ENCODE peak calls at places on chromosomes 11 and 22, in four cellular contexts. Y, O, N and Q are unnamed samples.

GRCh38 chr11:119218141-119218878 is 12.2 kb downstream of the CBL start:
- DNase-seq in Y (no peak), N (no peak), O (no peak), Q (no peak)

GRCh38 chr11:77303328-77303727 is 1.8 kb upstream of the GDPD4 start:
- DNase-seq in O (no peak), N (no peak), Y (no peak), Q (no peak)

GRCh38 chr11:109733245-109733644 is 311.3 kb downstream of the C11orf87 start:
- DNase-seq in O (no peak), N (no peak), Y (no peak), Q (no peak)

GRCh38 chr22:21972293-21972779 is 10.3 kb downstream of the TOP3B start:
- DNase-seq in O (peak; percentile 91), Y (peak; percentile 59), N (no peak), Q (peak; percentile 67)

GRCh38 chr11:66868726-66869291 is 11.9 kb downstream of the LRFN4 start:
- DNase-seq in Y (peak; percentile 93), N (peak; percentile 42), O (peak; percentile 89), Q (peak; percentile 92)

GRCh38 chr11:82326853-82327252 is 406.8 kb downstream of the FAM181B start:
- DNase-seq in Y (no peak), N (no peak), O (no peak), Q (no peak)

GRCh38 chr11:110311783-110312578 is 15.6 kb upstream of the RDX start:
- DNase-seq in O (no peak), Y (no peak), N (no peak), Q (no peak)

GRCh38 chr22:30947163-30947820 is 21.3 kb downstream of the MORC2 start:
- DNase-seq in O (no peak), N (peak; percentile 62), Y (peak; percentile 33), Q (no peak)

GRCh38 chr11:76166314-76166713 is 40.0 kb downstream of the WNT11 start:
- DNase-seq in N (no peak), O (no peak), Y (no peak), Q (no peak)

GRCh38 chr11:29490951-29491350 is 525.9 kb downstream of the KCNA4 start:
- DNase-seq in N (no peak), O (no peak), Y (no peak), Q (no peak)

GRCh38 chr11:29343465-29344333 is 673.1 kb downstream of the KCNA4 start:
- DNase-seq in N (peak; percentile 55), O (peak; percentile 86), Y (peak; percentile 67), Q (peak; percentile 76)

DNA sequence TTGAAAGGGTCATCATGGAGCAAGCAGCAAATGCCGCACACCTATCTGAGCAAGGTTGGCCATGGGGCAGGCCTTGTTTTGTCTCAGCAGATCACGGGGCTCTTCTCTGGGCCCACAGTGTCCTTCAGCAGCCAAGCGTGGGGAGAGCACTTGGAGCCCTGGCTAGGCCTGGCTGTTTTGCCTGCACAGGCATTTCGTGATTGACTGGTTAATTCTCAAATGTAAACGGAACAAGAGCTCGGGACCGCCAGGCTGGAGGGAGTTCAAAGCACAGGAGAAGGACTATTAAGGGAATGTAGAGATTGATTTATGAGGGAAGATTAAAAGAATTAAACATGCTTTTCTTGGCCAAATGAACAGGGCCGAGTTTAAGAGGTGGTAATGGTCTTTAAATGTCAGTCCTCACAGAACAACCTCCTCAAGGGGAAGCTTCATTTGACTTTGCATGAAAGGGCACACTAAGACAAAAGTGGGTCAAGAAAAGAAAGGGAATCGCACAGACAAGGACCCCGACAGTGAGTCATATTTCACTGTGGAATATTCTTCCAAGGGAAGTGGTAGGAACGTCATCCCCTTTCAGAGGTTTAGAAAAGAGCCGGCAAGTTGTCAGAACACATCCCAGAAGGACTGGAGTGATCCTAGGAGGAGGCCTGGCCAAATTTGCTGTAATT is 20.7 kb downstream of the SPON1 start:
- DNase-seq in O (no peak), N (no peak), Y (no peak), Q (no peak)
- H2BK15ac ChIP-seq in O (no peak overlapping the region), N (no peak overlapping the region), Y (no peak overlapping the region), Q (no peak overlapping the region)

DNA sequence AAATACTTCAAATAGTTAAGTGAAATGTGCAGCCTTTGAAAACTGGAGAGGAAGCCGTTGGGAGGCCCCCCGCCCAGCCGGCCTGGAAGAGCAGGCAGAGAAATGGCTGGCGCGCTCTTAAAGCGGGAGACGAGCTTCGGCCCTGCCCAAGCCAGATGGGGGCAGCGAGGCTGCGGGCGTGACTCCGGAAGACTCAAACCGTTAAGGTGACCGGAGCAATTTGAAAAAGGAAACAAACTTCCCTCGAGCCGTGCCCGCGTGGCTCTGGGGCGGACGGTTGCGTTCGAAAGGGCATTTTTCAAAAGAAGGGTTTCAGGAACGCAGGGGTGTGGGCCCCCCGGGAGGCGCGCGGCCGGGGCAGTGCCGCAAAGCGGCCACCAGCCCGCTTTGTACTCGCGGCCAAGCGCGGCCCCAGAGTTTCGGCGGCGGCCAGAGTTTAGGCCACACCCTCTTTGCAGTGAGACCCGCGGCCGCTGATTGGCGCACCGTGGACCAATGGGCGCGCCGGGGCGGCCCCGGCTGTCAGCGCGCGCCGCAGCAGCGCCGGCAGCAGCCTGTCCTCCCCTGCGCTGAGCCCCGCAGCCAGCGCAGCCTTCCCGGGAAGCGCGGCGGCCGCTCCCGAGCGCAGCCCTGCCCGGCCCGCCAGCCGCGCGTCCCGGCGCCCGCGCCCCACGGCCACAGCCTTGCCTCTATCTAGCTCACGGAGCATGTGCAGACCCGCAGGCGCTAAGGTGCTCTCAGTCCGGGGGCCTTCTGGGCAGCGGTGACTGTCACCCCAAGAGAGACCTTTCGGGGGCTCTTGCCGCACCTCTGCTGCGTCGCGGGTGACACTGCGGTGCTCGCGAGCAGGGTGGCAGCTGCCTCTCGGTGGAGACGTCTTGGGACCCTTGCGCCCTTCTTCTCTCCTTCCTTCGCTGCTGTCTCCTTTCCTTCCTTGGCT is at the start of gene NAV2:
- DNase-seq in O (peak; percentile 92), Y (peak; percentile 96), N (peak; percentile 93), Q (peak; percentile 94)
- H3K4ac ChIP-seq in O (peak within 1 kb of the TSS; percentile 55), Y (no peak within 1 kb of the TSS), N (no peak within 1 kb of the TSS), Q (no peak within 1 kb of the TSS)

GRCh38 chr11:78812513-78813293 is 238.0 kb upstream of the NARS2 start:
- DNase-seq in Y (peak; percentile 65), O (no peak), N (no peak), Q (peak; percentile 47)
- H2BK120ac ChIP-seq in Y (no peak overlapping the region), O (peak overlapping the region; percentile 9), N (no peak overlapping the region), Q (no peak overlapping the region)

GRCh38 chr11:447923-448731 is 2.0 kb upstream of the PTDSS2 start:
- DNase-seq in O (peak; percentile 99), N (peak; percentile 92), Y (peak; percentile 94), Q (peak; percentile 93)
- H2BK15ac ChIP-seq in O (peak overlapping the region; percentile 88), N (no peak overlapping the region), Y (no peak overlapping the region), Q (no peak overlapping the region)

GRCh38 chr11:126915430-126915829 is 85.1 kb downstream of the KIRREL3 start:
- DNase-seq in N (no peak), Y (no peak), O (no peak), Q (no peak)
- H3K4ac ChIP-seq in N (no peak overlapping the region), Y (no peak overlapping the region), O (no peak overlapping the region), Q (no peak overlapping the region)